ENCODE peak calls at places on chromosomes 6 and 20, in seven cellular contexts. One of them, this sample, is unnamed.

GRCh38 chr6:166156942-166157341 is 10.7 kb downstream of the TBXT start:
- DNase-seq in CD4-positive, CD25-positive, alpha-beta regulatory T cell: no peak
- DNase-seq in NCI-H2227 treated with DMSO at 0.1 percent for 48 hours: no peak
- DNase-seq in iris pigment epithelial cell: peak
- DNase-seq in stimulated activated CD4-positive, alpha-beta T cell treated with anti-CD3 and anti-CD28 coated beads, Interleukin-1b, Interleukin-23, amount 100 ng/mL, for 1 hour: no peak
- DNase-seq in M059J: peak
- DNase-seq in stimulated activated CD8-positive, alpha-beta memory T cell treated with anti-CD3 and anti-CD28 coated beads, Interleukin-2, amount 100 ng/mL, for 1 hour: no peak
- DNase-seq in this sample: peak

GRCh38 chr6:1708141-1708540 is 98.4 kb downstream of the FOXC1 start:
- DNase-seq in stimulated activated CD4-positive, alpha-beta T cell treated with anti-CD3 and anti-CD28 coated beads, Interleukin-1b, Interleukin-23, amount 100 ng/mL, for 1 hour: no peak
- DNase-seq in iris pigment epithelial cell: no peak
- DNase-seq in NCI-H2227 treated with DMSO at 0.1 percent for 48 hours: no peak
- DNase-seq in M059J: no peak
- DNase-seq in CD4-positive, CD25-positive, alpha-beta regulatory T cell: no peak
- DNase-seq in stimulated activated CD8-positive, alpha-beta memory T cell treated with anti-CD3 and anti-CD28 coated beads, Interleukin-2, amount 100 ng/mL, for 1 hour: no peak
- DNase-seq in this sample: peak

GRCh38 chr6:18055098-18055497 is 67.4 kb downstream of the NHLRC1 start:
- DNase-seq in M059J: no peak
- DNase-seq in CD4-positive, CD25-positive, alpha-beta regulatory T cell: no peak
- DNase-seq in iris pigment epithelial cell: no peak
- DNase-seq in stimulated activated CD4-positive, alpha-beta T cell treated with anti-CD3 and anti-CD28 coated beads, Interleukin-1b, Interleukin-23, amount 100 ng/mL, for 1 hour: no peak
- DNase-seq in NCI-H2227 treated with DMSO at 0.1 percent for 48 hours: no peak
- DNase-seq in stimulated activated CD8-positive, alpha-beta memory T cell treated with anti-CD3 and anti-CD28 coated beads, Interleukin-2, amount 100 ng/mL, for 1 hour: no peak
- DNase-seq in this sample: no peak

GRCh38 chr6:484086-484728 is 92.7 kb downstream of the IRF4 start:
- DNase-seq in stimulated activated CD8-positive, alpha-beta memory T cell treated with anti-CD3 and anti-CD28 coated beads, Interleukin-2, amount 100 ng/mL, for 1 hour: no peak
- DNase-seq in M059J: peak
- DNase-seq in iris pigment epithelial cell: peak
- DNase-seq in stimulated activated CD4-positive, alpha-beta T cell treated with anti-CD3 and anti-CD28 coated beads, Interleukin-1b, Interleukin-23, amount 100 ng/mL, for 1 hour: no peak
- DNase-seq in NCI-H2227 treated with DMSO at 0.1 percent for 48 hours: no peak
- DNase-seq in CD4-positive, CD25-positive, alpha-beta regulatory T cell: no peak
- DNase-seq in this sample: no peak

GRCh38 chr6:158648682-158649131 is 1.1 kb upstream of the SYTL3 start:
- DNase-seq in M059J: peak
- DNase-seq in stimulated activated CD8-positive, alpha-beta memory T cell treated with anti-CD3 and anti-CD28 coated beads, Interleukin-2, amount 100 ng/mL, for 1 hour: no peak
- DNase-seq in CD4-positive, CD25-positive, alpha-beta regulatory T cell: no peak
- DNase-seq in stimulated activated CD4-positive, alpha-beta T cell treated with anti-CD3 and anti-CD28 coated beads, Interleukin-1b, Interleukin-23, amount 100 ng/mL, for 1 hour: no peak
- DNase-seq in iris pigment epithelial cell: peak
- DNase-seq in NCI-H2227 treated with DMSO at 0.1 percent for 48 hours: no peak
- DNase-seq in this sample: peak

GRCh38 chr6:88145298-88145963 is 20.7 kb downstream of the CNR1 start:
- DNase-seq in CD4-positive, CD25-positive, alpha-beta regulatory T cell: no peak
- DNase-seq in M059J: no peak
- DNase-seq in stimulated activated CD4-positive, alpha-beta T cell treated with anti-CD3 and anti-CD28 coated beads, Interleukin-1b, Interleukin-23, amount 100 ng/mL, for 1 hour: no peak
- DNase-seq in stimulated activated CD8-positive, alpha-beta memory T cell treated with anti-CD3 and anti-CD28 coated beads, Interleukin-2, amount 100 ng/mL, for 1 hour: no peak
- DNase-seq in iris pigment epithelial cell: no peak
- DNase-seq in NCI-H2227 treated with DMSO at 0.1 percent for 48 hours: no peak
- DNase-seq in this sample: no peak

GRCh38 chr20:42043921-42044320 is 425.7 kb upstream of the CHD6 start:
- DNase-seq in stimulated activated CD4-positive, alpha-beta T cell treated with anti-CD3 and anti-CD28 coated beads, Interleukin-1b, Interleukin-23, amount 100 ng/mL, for 1 hour: no peak
- DNase-seq in CD4-positive, CD25-positive, alpha-beta regulatory T cell: no peak
- DNase-seq in NCI-H2227 treated with DMSO at 0.1 percent for 48 hours: no peak
- DNase-seq in M059J: no peak
- DNase-seq in stimulated activated CD8-positive, alpha-beta memory T cell treated with anti-CD3 and anti-CD28 coated beads, Interleukin-2, amount 100 ng/mL, for 1 hour: no peak
- DNase-seq in iris pigment epithelial cell: no peak
- DNase-seq in this sample: no peak

GRCh38 chr20:59123677-59124060 is 40.0 kb upstream of the ZNF831 start:
- DNase-seq in stimulated activated CD4-positive, alpha-beta T cell treated with anti-CD3 and anti-CD28 coated beads, Interleukin-1b, Interleukin-23, amount 100 ng/mL, for 1 hour: no peak
- DNase-seq in iris pigment epithelial cell: no peak
- DNase-seq in NCI-H2227 treated with DMSO at 0.1 percent for 48 hours: no peak
- DNase-seq in CD4-positive, CD25-positive, alpha-beta regulatory T cell: no peak
- DNase-seq in stimulated activated CD8-positive, alpha-beta memory T cell treated with anti-CD3 and anti-CD28 coated beads, Interleukin-2, amount 100 ng/mL, for 1 hour: no peak
- DNase-seq in M059J: no peak
- DNase-seq in this sample: no peak

GRCh38 chr20:25454153-25454900 is 46.9 kb downstream of the GINS1 start:
- DNase-seq in stimulated activated CD8-positive, alpha-beta memory T cell treated with anti-CD3 and anti-CD28 coated beads, Interleukin-2, amount 100 ng/mL, for 1 hour: no peak
- DNase-seq in iris pigment epithelial cell: no peak
- DNase-seq in stimulated activated CD4-positive, alpha-beta T cell treated with anti-CD3 and anti-CD28 coated beads, Interleukin-1b, Interleukin-23, amount 100 ng/mL, for 1 hour: no peak
- DNase-seq in NCI-H2227 treated with DMSO at 0.1 percent for 48 hours: no peak
- DNase-seq in CD4-positive, CD25-positive, alpha-beta regulatory T cell: no peak
- DNase-seq in M059J: no peak
- DNase-seq in this sample: no peak

GRCh38 chr6:32852844-32853540 is 512 bp downstream of the TAP1 start:
- DNase-seq in CD4-positive, CD25-positive, alpha-beta regulatory T cell: peak
- DNase-seq in stimulated activated CD4-positive, alpha-beta T cell treated with anti-CD3 and anti-CD28 coated beads, Interleukin-1b, Interleukin-23, amount 100 ng/mL, for 1 hour: no peak
- DNase-seq in NCI-H2227 treated with DMSO at 0.1 percent for 48 hours: no peak
- DNase-seq in stimulated activated CD8-positive, alpha-beta memory T cell treated with anti-CD3 and anti-CD28 coated beads, Interleukin-2, amount 100 ng/mL, for 1 hour: peak
- DNase-seq in M059J: peak
- DNase-seq in iris pigment epithelial cell: peak
- DNase-seq in this sample: peak

GRCh38 chr20:56974499-56975250 is 291.8 kb downstream of the BMP7 start:
- DNase-seq in NCI-H2227 treated with DMSO at 0.1 percent for 48 hours: no peak
- DNase-seq in CD4-positive, CD25-positive, alpha-beta regulatory T cell: no peak
- DNase-seq in iris pigment epithelial cell: peak
- DNase-seq in stimulated activated CD8-positive, alpha-beta memory T cell treated with anti-CD3 and anti-CD28 coated beads, Interleukin-2, amount 100 ng/mL, for 1 hour: no peak
- DNase-seq in stimulated activated CD4-positive, alpha-beta T cell treated with anti-CD3 and anti-CD28 coated beads, Interleukin-1b, Interleukin-23, amount 100 ng/mL, for 1 hour: no peak
- DNase-seq in M059J: peak
- DNase-seq in this sample: peak

GRCh38 chr6:149403534-149403933 is 3.5 kb downstream of the SUMO4 start:
- DNase-seq in stimulated activated CD4-positive, alpha-beta T cell treated with anti-CD3 and anti-CD28 coated beads, Interleukin-1b, Interleukin-23, amount 100 ng/mL, for 1 hour: no peak
- DNase-seq in iris pigment epithelial cell: no peak
- DNase-seq in stimulated activated CD8-positive, alpha-beta memory T cell treated with anti-CD3 and anti-CD28 coated beads, Interleukin-2, amount 100 ng/mL, for 1 hour: no peak
- DNase-seq in M059J: no peak
- DNase-seq in NCI-H2227 treated with DMSO at 0.1 percent for 48 hours: no peak
- DNase-seq in CD4-positive, CD25-positive, alpha-beta regulatory T cell: no peak
- DNase-seq in this sample: no peak

GRCh38 chr6:37141291-37142046 is 28.5 kb upstream of the PIM1 start:
- DNase-seq in stimulated activated CD4-positive, alpha-beta T cell treated with anti-CD3 and anti-CD28 coated beads, Interleukin-1b, Interleukin-23, amount 100 ng/mL, for 1 hour: no peak
- DNase-seq in stimulated activated CD8-positive, alpha-beta memory T cell treated with anti-CD3 and anti-CD28 coated beads, Interleukin-2, amount 100 ng/mL, for 1 hour: no peak
- DNase-seq in iris pigment epithelial cell: peak
- DNase-seq in M059J: peak
- DNase-seq in NCI-H2227 treated with DMSO at 0.1 percent for 48 hours: peak
- DNase-seq in CD4-positive, CD25-positive, alpha-beta regulatory T cell: no peak
- DNase-seq in this sample: peak

GRCh38 chr6:52843600-52843999 is 3.0 kb upstream of the GSTA5 start:
- DNase-seq in CD4-positive, CD25-positive, alpha-beta regulatory T cell: no peak
- DNase-seq in stimulated activated CD8-positive, alpha-beta memory T cell treated with anti-CD3 and anti-CD28 coated beads, Interleukin-2, amount 100 ng/mL, for 1 hour: no peak
- DNase-seq in NCI-H2227 treated with DMSO at 0.1 percent for 48 hours: no peak
- DNase-seq in M059J: no peak
- DNase-seq in stimulated activated CD4-positive, alpha-beta T cell treated with anti-CD3 and anti-CD28 coated beads, Interleukin-1b, Interleukin-23, amount 100 ng/mL, for 1 hour: no peak
- DNase-seq in iris pigment epithelial cell: no peak
- DNase-seq in this sample: no peak

GRCh38 chr6:27889628-27890315 is 22.4 kb downstream of the OR2B2 start:
- DNase-seq in CD4-positive, CD25-positive, alpha-beta regulatory T cell: no peak
- DNase-seq in M059J: peak
- DNase-seq in stimulated activated CD8-positive, alpha-beta memory T cell treated with anti-CD3 and anti-CD28 coated beads, Interleukin-2, amount 100 ng/mL, for 1 hour: no peak
- DNase-seq in iris pigment epithelial cell: no peak
- DNase-seq in stimulated activated CD4-positive, alpha-beta T cell treated with anti-CD3 and anti-CD28 coated beads, Interleukin-1b, Interleukin-23, amount 100 ng/mL, for 1 hour: no peak
- DNase-seq in NCI-H2227 treated with DMSO at 0.1 percent for 48 hours: peak
- DNase-seq in this sample: no peak

GRCh38 chr6:31966506-31966905 is 5.4 kb downstream of the DXO start:
- DNase-seq in CD4-positive, CD25-positive, alpha-beta regulatory T cell: no peak
- DNase-seq in iris pigment epithelial cell: no peak
- DNase-seq in stimulated activated CD4-positive, alpha-beta T cell treated with anti-CD3 and anti-CD28 coated beads, Interleukin-1b, Interleukin-23, amount 100 ng/mL, for 1 hour: no peak
- DNase-seq in M059J: no peak
- DNase-seq in stimulated activated CD8-positive, alpha-beta memory T cell treated with anti-CD3 and anti-CD28 coated beads, Interleukin-2, amount 100 ng/mL, for 1 hour: no peak
- DNase-seq in NCI-H2227 treated with DMSO at 0.1 percent for 48 hours: no peak
- DNase-seq in this sample: no peak

GRCh38 chr6:74347161-74347560 is 651.2 kb downstream of the CD109 start:
- DNase-seq in stimulated activated CD4-positive, alpha-beta T cell treated with anti-CD3 and anti-CD28 coated beads, Interleukin-1b, Interleukin-23, amount 100 ng/mL, for 1 hour: no peak
- DNase-seq in CD4-positive, CD25-positive, alpha-beta regulatory T cell: no peak
- DNase-seq in iris pigment epithelial cell: no peak
- DNase-seq in NCI-H2227 treated with DMSO at 0.1 percent for 48 hours: no peak
- DNase-seq in M059J: no peak
- DNase-seq in stimulated activated CD8-positive, alpha-beta memory T cell treated with anti-CD3 and anti-CD28 coated beads, Interleukin-2, amount 100 ng/mL, for 1 hour: no peak
- DNase-seq in this sample: no peak

GRCh38 chr6:126716826-126717514 is 377.1 kb downstream of the CENPW start:
- DNase-seq in CD4-positive, CD25-positive, alpha-beta regulatory T cell: no peak
- DNase-seq in stimulated activated CD8-positive, alpha-beta memory T cell treated with anti-CD3 and anti-CD28 coated beads, Interleukin-2, amount 100 ng/mL, for 1 hour: no peak
- DNase-seq in NCI-H2227 treated with DMSO at 0.1 percent for 48 hours: no peak
- DNase-seq in iris pigment epithelial cell: no peak
- DNase-seq in stimulated activated CD4-positive, alpha-beta T cell treated with anti-CD3 and anti-CD28 coated beads, Interleukin-1b, Interleukin-23, amount 100 ng/mL, for 1 hour: no peak
- DNase-seq in M059J: peak
- DNase-seq in this sample: peak

GRCh38 chr6:20954325-20954724 is 420.1 kb downstream of the CDKAL1 start:
- DNase-seq in stimulated activated CD8-positive, alpha-beta memory T cell treated with anti-CD3 and anti-CD28 coated beads, Interleukin-2, amount 100 ng/mL, for 1 hour: no peak
- DNase-seq in M059J: no peak
- DNase-seq in stimulated activated CD4-positive, alpha-beta T cell treated with anti-CD3 and anti-CD28 coated beads, Interleukin-1b, Interleukin-23, amount 100 ng/mL, for 1 hour: no peak
- DNase-seq in CD4-positive, CD25-positive, alpha-beta regulatory T cell: no peak
- DNase-seq in NCI-H2227 treated with DMSO at 0.1 percent for 48 hours: peak
- DNase-seq in iris pigment epithelial cell: no peak
- DNase-seq in this sample: peak

GRCh38 chr6:170460606-170461005 is 92.5 kb downstream of the PSMB1 start:
- DNase-seq in M059J: peak
- DNase-seq in CD4-positive, CD25-positive, alpha-beta regulatory T cell: no peak
- DNase-seq in NCI-H2227 treated with DMSO at 0.1 percent for 48 hours: no peak
- DNase-seq in iris pigment epithelial cell: no peak
- DNase-seq in stimulated activated CD4-positive, alpha-beta T cell treated with anti-CD3 and anti-CD28 coated beads, Interleukin-1b, Interleukin-23, amount 100 ng/mL, for 1 hour: no peak
- DNase-seq in stimulated activated CD8-positive, alpha-beta memory T cell treated with anti-CD3 and anti-CD28 coated beads, Interleukin-2, amount 100 ng/mL, for 1 hour: no peak
- DNase-seq in this sample: no peak

GRCh38 chr6:33198159-33198852 is 2.2 kb downstream of the RXRB start:
- DNase-seq in iris pigment epithelial cell: no peak
- DNase-seq in stimulated activated CD8-positive, alpha-beta memory T cell treated with anti-CD3 and anti-CD28 coated beads, Interleukin-2, amount 100 ng/mL, for 1 hour: no peak
- DNase-seq in CD4-positive, CD25-positive, alpha-beta regulatory T cell: no peak
- DNase-seq in stimulated activated CD4-positive, alpha-beta T cell treated with anti-CD3 and anti-CD28 coated beads, Interleukin-1b, Interleukin-23, amount 100 ng/mL, for 1 hour: no peak
- DNase-seq in M059J: no peak
- DNase-seq in NCI-H2227 treated with DMSO at 0.1 percent for 48 hours: no peak
- DNase-seq in this sample: no peak

GRCh38 chr6:159887761-159888160 is 3.0 kb upstream of the MAS1 start:
- DNase-seq in stimulated activated CD4-positive, alpha-beta T cell treated with anti-CD3 and anti-CD28 coated beads, Interleukin-1b, Interleukin-23, amount 100 ng/mL, for 1 hour: no peak
- DNase-seq in stimulated activated CD8-positive, alpha-beta memory T cell treated with anti-CD3 and anti-CD28 coated beads, Interleukin-2, amount 100 ng/mL, for 1 hour: no peak
- DNase-seq in CD4-positive, CD25-positive, alpha-beta regulatory T cell: no peak
- DNase-seq in M059J: no peak
- DNase-seq in NCI-H2227 treated with DMSO at 0.1 percent for 48 hours: no peak
- DNase-seq in iris pigment epithelial cell: no peak
- DNase-seq in this sample: no peak

GRCh38 chr20:7366189-7366588 is 574.1 kb downstream of the HAO1 start:
- DNase-seq in NCI-H2227 treated with DMSO at 0.1 percent for 48 hours: no peak
- DNase-seq in iris pigment epithelial cell: no peak
- DNase-seq in CD4-positive, CD25-positive, alpha-beta regulatory T cell: no peak
- DNase-seq in M059J: no peak
- DNase-seq in stimulated activated CD8-positive, alpha-beta memory T cell treated with anti-CD3 and anti-CD28 coated beads, Interleukin-2, amount 100 ng/mL, for 1 hour: no peak
- DNase-seq in stimulated activated CD4-positive, alpha-beta T cell treated with anti-CD3 and anti-CD28 coated beads, Interleukin-1b, Interleukin-23, amount 100 ng/mL, for 1 hour: no peak
- DNase-seq in this sample: no peak

GRCh38 chr6:28597217-28597835 is 71.6 kb downstream of the GPX5 start:
- DNase-seq in stimulated activated CD4-positive, alpha-beta T cell treated with anti-CD3 and anti-CD28 coated beads, Interleukin-1b, Interleukin-23, amount 100 ng/mL, for 1 hour: no peak
- DNase-seq in stimulated activated CD8-positive, alpha-beta memory T cell treated with anti-CD3 and anti-CD28 coated beads, Interleukin-2, amount 100 ng/mL, for 1 hour: no peak
- DNase-seq in M059J: peak
- DNase-seq in NCI-H2227 treated with DMSO at 0.1 percent for 48 hours: peak
- DNase-seq in CD4-positive, CD25-positive, alpha-beta regulatory T cell: no peak
- DNase-seq in iris pigment epithelial cell: peak
- DNase-seq in this sample: peak

GRCh38 chr20:53699085-53699717 is 105.6 kb upstream of the ZNF217 start:
- DNase-seq in CD4-positive, CD25-positive, alpha-beta regulatory T cell: no peak
- DNase-seq in NCI-H2227 treated with DMSO at 0.1 percent for 48 hours: no peak
- DNase-seq in M059J: no peak
- DNase-seq in stimulated activated CD8-positive, alpha-beta memory T cell treated with anti-CD3 and anti-CD28 coated beads, Interleukin-2, amount 100 ng/mL, for 1 hour: no peak
- DNase-seq in stimulated activated CD4-positive, alpha-beta T cell treated with anti-CD3 and anti-CD28 coated beads, Interleukin-1b, Interleukin-23, amount 100 ng/mL, for 1 hour: no peak
- DNase-seq in iris pigment epithelial cell: no peak
- DNase-seq in this sample: peak

GRCh38 chr6:22017272-22017671 is 279.6 kb downstream of the PRL start:
- DNase-seq in stimulated activated CD8-positive, alpha-beta memory T cell treated with anti-CD3 and anti-CD28 coated beads, Interleukin-2, amount 100 ng/mL, for 1 hour: no peak
- DNase-seq in NCI-H2227 treated with DMSO at 0.1 percent for 48 hours: no peak
- DNase-seq in iris pigment epithelial cell: no peak
- DNase-seq in stimulated activated CD4-positive, alpha-beta T cell treated with anti-CD3 and anti-CD28 coated beads, Interleukin-1b, Interleukin-23, amount 100 ng/mL, for 1 hour: no peak
- DNase-seq in M059J: no peak
- DNase-seq in CD4-positive, CD25-positive, alpha-beta regulatory T cell: no peak
- DNase-seq in this sample: no peak

GRCh38 chr20:44594730-44595129 is 12.4 kb downstream of the PKIG start:
- DNase-seq in M059J: peak
- DNase-seq in iris pigment epithelial cell: peak
- DNase-seq in NCI-H2227 treated with DMSO at 0.1 percent for 48 hours: no peak
- DNase-seq in stimulated activated CD4-positive, alpha-beta T cell treated with anti-CD3 and anti-CD28 coated beads, Interleukin-1b, Interleukin-23, amount 100 ng/mL, for 1 hour: no peak
- DNase-seq in CD4-positive, CD25-positive, alpha-beta regulatory T cell: no peak
- DNase-seq in stimulated activated CD8-positive, alpha-beta memory T cell treated with anti-CD3 and anti-CD28 coated beads, Interleukin-2, amount 100 ng/mL, for 1 hour: no peak
- DNase-seq in this sample: peak

GRCh38 chr20:1085515-1086272 is 32.7 kb upstream of the PSMF1 start:
- DNase-seq in M059J: no peak
- DNase-seq in stimulated activated CD8-positive, alpha-beta memory T cell treated with anti-CD3 and anti-CD28 coated beads, Interleukin-2, amount 100 ng/mL, for 1 hour: no peak
- DNase-seq in stimulated activated CD4-positive, alpha-beta T cell treated with anti-CD3 and anti-CD28 coated beads, Interleukin-1b, Interleukin-23, amount 100 ng/mL, for 1 hour: no peak
- DNase-seq in NCI-H2227 treated with DMSO at 0.1 percent for 48 hours: no peak
- DNase-seq in CD4-positive, CD25-positive, alpha-beta regulatory T cell: no peak
- DNase-seq in iris pigment epithelial cell: no peak
- DNase-seq in this sample: no peak

GRCh38 chr6:166541366-166541765 is 45.1 kb downstream of the RAMACL start:
- DNase-seq in stimulated activated CD8-positive, alpha-beta memory T cell treated with anti-CD3 and anti-CD28 coated beads, Interleukin-2, amount 100 ng/mL, for 1 hour: no peak
- DNase-seq in iris pigment epithelial cell: no peak
- DNase-seq in M059J: no peak
- DNase-seq in NCI-H2227 treated with DMSO at 0.1 percent for 48 hours: no peak
- DNase-seq in CD4-positive, CD25-positive, alpha-beta regulatory T cell: no peak
- DNase-seq in stimulated activated CD4-positive, alpha-beta T cell treated with anti-CD3 and anti-CD28 coated beads, Interleukin-1b, Interleukin-23, amount 100 ng/mL, for 1 hour: no peak
- DNase-seq in this sample: no peak

GRCh38 chr6:4503700-4504099 is 272.5 kb upstream of the CDYL start:
- DNase-seq in stimulated activated CD4-positive, alpha-beta T cell treated with anti-CD3 and anti-CD28 coated beads, Interleukin-1b, Interleukin-23, amount 100 ng/mL, for 1 hour: no peak
- DNase-seq in CD4-positive, CD25-positive, alpha-beta regulatory T cell: no peak
- DNase-seq in iris pigment epithelial cell: no peak
- DNase-seq in NCI-H2227 treated with DMSO at 0.1 percent for 48 hours: no peak
- DNase-seq in stimulated activated CD8-positive, alpha-beta memory T cell treated with anti-CD3 and anti-CD28 coated beads, Interleukin-2, amount 100 ng/mL, for 1 hour: no peak
- DNase-seq in M059J: no peak
- DNase-seq in this sample: no peak

GRCh38 chr20:3084986-3085360 is 449 bp upstream of the AVP start:
- DNase-seq in stimulated activated CD4-positive, alpha-beta T cell treated with anti-CD3 and anti-CD28 coated beads, Interleukin-1b, Interleukin-23, amount 100 ng/mL, for 1 hour: no peak
- DNase-seq in M059J: no peak
- DNase-seq in NCI-H2227 treated with DMSO at 0.1 percent for 48 hours: no peak
- DNase-seq in iris pigment epithelial cell: no peak
- DNase-seq in CD4-positive, CD25-positive, alpha-beta regulatory T cell: no peak
- DNase-seq in stimulated activated CD8-positive, alpha-beta memory T cell treated with anti-CD3 and anti-CD28 coated beads, Interleukin-2, amount 100 ng/mL, for 1 hour: no peak
- DNase-seq in this sample: no peak

GRCh38 chr20:37349517-37350491 is 3.9 kb downstream of the SRC start:
- DNase-seq in stimulated activated CD4-positive, alpha-beta T cell treated with anti-CD3 and anti-CD28 coated beads, Interleukin-1b, Interleukin-23, amount 100 ng/mL, for 1 hour: no peak
- DNase-seq in stimulated activated CD8-positive, alpha-beta memory T cell treated with anti-CD3 and anti-CD28 coated beads, Interleukin-2, amount 100 ng/mL, for 1 hour: no peak
- DNase-seq in iris pigment epithelial cell: peak
- DNase-seq in M059J: peak
- DNase-seq in CD4-positive, CD25-positive, alpha-beta regulatory T cell: no peak
- DNase-seq in NCI-H2227 treated with DMSO at 0.1 percent for 48 hours: no peak
- DNase-seq in this sample: peak

GRCh38 chr20:31608256-31608980 is 3.3 kb downstream of the ID1 start:
- DNase-seq in iris pigment epithelial cell: peak
- DNase-seq in NCI-H2227 treated with DMSO at 0.1 percent for 48 hours: peak
- DNase-seq in stimulated activated CD8-positive, alpha-beta memory T cell treated with anti-CD3 and anti-CD28 coated beads, Interleukin-2, amount 100 ng/mL, for 1 hour: no peak
- DNase-seq in CD4-positive, CD25-positive, alpha-beta regulatory T cell: no peak
- DNase-seq in stimulated activated CD4-positive, alpha-beta T cell treated with anti-CD3 and anti-CD28 coated beads, Interleukin-1b, Interleukin-23, amount 100 ng/mL, for 1 hour: no peak
- DNase-seq in M059J: peak
- DNase-seq in this sample: peak

GRCh38 chr20:43653966-43654365 is 12.9 kb upstream of the MYBL2 start:
- DNase-seq in stimulated activated CD4-positive, alpha-beta T cell treated with anti-CD3 and anti-CD28 coated beads, Interleukin-1b, Interleukin-23, amount 100 ng/mL, for 1 hour: no peak
- DNase-seq in stimulated activated CD8-positive, alpha-beta memory T cell treated with anti-CD3 and anti-CD28 coated beads, Interleukin-2, amount 100 ng/mL, for 1 hour: no peak
- DNase-seq in CD4-positive, CD25-positive, alpha-beta regulatory T cell: no peak
- DNase-seq in M059J: no peak
- DNase-seq in NCI-H2227 treated with DMSO at 0.1 percent for 48 hours: no peak
- DNase-seq in iris pigment epithelial cell: no peak
- DNase-seq in this sample: no peak